ENCODE peak calls at places on chromosomes 5 and 9, in seven cellular contexts. X is breast epithelium; R is CD8-positive, alpha-beta T cell; Z is endothelial cell of umbilical vein; Q is keratinocyte; E is cardiac muscle cell; H is kidney. D is an unnamed sample. For H3K4me1, the result is how much of the 10 kb centered on the place peaks cover.

GRCh38 chr5:139848508-139849100 is 53.0 kb downstream of the PSD2 start:
- DNase-seq in H (peak), R (peak), Z (peak), X (no peak), Q (no peak), E (peak), D (no peak)

GRCh38 chr5:138180183-138180782 is 1.4 kb downstream of the KIF20A start:
- DNase-seq in H (no peak), X (no peak), E (peak), Q (peak), R (no peak), Z (peak), D (no peak)

GRCh38 chr9:23849379-23849778 is 23.3 kb upstream of the ELAVL2 start:
- DNase-seq in X (no peak), H (no peak), Z (no peak), E (no peak), R (no peak), Q (no peak), D (no peak)

GRCh38 chr5:180618830-180619562 is 27.7 kb upstream of the SCGB3A1 start:
- DNase-seq in Z (no peak), Q (no peak), X (no peak), R (peak), H (no peak), E (peak), D (no peak)

GRCh38 chr5:133944263-133945230 is 23.9 kb downstream of the C5orf15 start:
- DNase-seq in H (no peak), X (no peak), Q (no peak), Z (peak), R (peak), E (peak), D (no peak)

GRCh38 chr5:141681695-141682641 is at the start of gene ARAP3:
- DNase-seq in E (peak), Z (peak), R (no peak), H (peak), Q (no peak), X (peak), D (peak)

GRCh38 chr5:77337716-77338115 is 127.2 kb downstream of the PDE8B start:
- DNase-seq in X (no peak), R (no peak), Z (no peak), H (no peak), E (no peak), Q (no peak), D (no peak)

GRCh38 chr5:140351609-140352334 is 5.4 kb upstream of the HBEGF start:
- DNase-seq in Z (peak), Q (no peak), H (no peak), X (no peak), R (peak), E (peak), D (no peak)

GRCh38 chr5:69265931-69266330 is 31.2 kb downstream of the CDK7 start:
- DNase-seq in E (no peak), Z (no peak), R (no peak), Q (no peak), X (no peak), H (no peak), D (no peak)

GRCh38 chr5:97550818-97551217 is 367.8 kb upstream of the RIOK2 start:
- DNase-seq in Q (no peak), Z (no peak), E (no peak), H (no peak), R (no peak), X (no peak), D (no peak)

GRCh38 chr9:76369583-76369982 is 24.6 kb downstream of the RFK start:
- DNase-seq in X (peak), E (peak), Z (peak), Q (no peak), H (no peak), R (no peak), D (no peak)

GRCh38 chr5:12611132-12611531 is 706.9 kb upstream of the CTNND2 start:
- DNase-seq in R (no peak), X (no peak), Z (no peak), H (no peak), E (no peak), Q (no peak), D (no peak)

GRCh38 chr9:242461-243080 is 27.9 kb downstream of the DOCK8 start:
- DNase-seq in X (no peak), R (no peak), Z (no peak), H (no peak), E (no peak), Q (no peak), D (no peak)

GRCh38 chr9:116924462-116925110 is 237.5 kb downstream of the TRIM32 start:
- DNase-seq in Q (no peak), H (no peak), X (no peak), Z (no peak), E (no peak), R (no peak), D (no peak)

GRCh38 chr9:132498811-132499210 is 83.6 kb upstream of the BARHL1 start:
- DNase-seq in E (no peak), R (no peak), H (no peak), Q (no peak), Z (no peak), X (no peak), D (no peak)

GRCh38 chr5:171363846-171364245 is 23.8 kb upstream of the NPM1 start:
- DNase-seq in R (no peak), E (no peak), H (peak), Z (no peak), X (no peak), Q (no peak), D (no peak)

GRCh38 chr9:37466037-37466709 is 923 bp upstream of the ZBTB5 start:
- DNase-seq in Z (peak), X (peak), Q (no peak), E (peak), R (no peak), H (peak), D (no peak)

GRCh38 chr9:93206576-93207155 is 22.7 kb downstream of the WNK2 start:
- DNase-seq in R (no peak), Z (no peak), E (no peak), H (peak), Q (no peak), X (no peak), D (no peak)

GRCh38 chr9:75229605-75230332 is 141.5 kb downstream of the OSTF1 start:
- DNase-seq in R (no peak), Z (peak), H (peak), E (peak), X (peak), Q (peak), D (peak)

GRCh38 chr5:78805-79149 is 13.2 kb upstream of the PLEKHG4B start:
- DNase-seq in Q (no peak), H (no peak), Z (no peak), R (no peak), X (no peak), E (no peak), D (no peak)
- TF ChIP-seq CTCF in Q (no peak), H (no peak), Z (no peak), R (no peak), X (no peak), E (no peak), D (no peak)

DNA sequence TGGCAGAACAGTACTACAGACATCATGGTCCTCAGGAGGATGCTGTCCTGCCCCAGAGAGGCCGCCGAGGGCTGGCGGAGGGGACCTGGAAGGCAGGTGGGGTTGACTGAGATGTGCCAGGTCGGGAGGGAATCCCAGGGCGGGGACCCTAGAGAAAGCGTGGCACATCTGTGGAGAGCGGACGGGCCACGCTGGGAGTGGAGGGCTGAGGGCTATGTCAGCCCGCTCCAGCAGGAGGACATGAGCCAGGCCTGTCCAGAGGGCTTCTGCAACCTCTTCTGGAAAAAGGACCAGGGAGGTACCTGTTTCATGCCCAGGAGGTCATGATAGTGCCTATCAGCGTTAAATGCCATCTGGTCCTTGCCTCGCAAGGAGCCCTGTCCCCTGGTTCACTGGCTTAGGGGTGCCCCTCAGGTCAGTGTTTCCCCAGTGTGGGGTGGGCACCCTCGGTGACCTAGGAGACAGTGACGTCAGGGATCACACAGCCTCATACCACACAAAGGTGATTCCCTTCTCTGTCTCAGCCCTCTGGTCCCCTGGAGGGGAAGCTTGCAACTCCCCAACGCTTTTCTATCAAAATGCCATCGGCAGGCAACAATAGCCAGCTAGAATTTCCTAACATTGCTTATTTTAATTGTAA is 103.6 kb upstream of the IER5L start:
- DNase-seq in E (no peak), X (peak), H (peak), R (no peak), Z (no peak), Q (no peak), D (no peak)
- H3K4me3 ChIP-seq in E (no peak), X (no peak), H (no peak), R (no peak), Z (no peak), Q (no peak), D (no peak)

GRCh38 chr5:67190443-67190842 is 6.2 kb downstream of the CD180 start:
- DNase-seq in E (no peak), X (no peak), R (no peak), Q (no peak), H (no peak), Z (no peak), D (no peak)
- H3K4me1 ChIP-seq in E (under half), X (under half), R (under half), Q (under half), H (under half), Z (under half), D (under half)

GRCh38 chr9:82582693-82583092 is 480.2 kb downstream of the RASEF start:
- DNase-seq in R (no peak), H (no peak), Z (no peak), X (no peak), E (no peak), Q (no peak), D (no peak)
- TF ChIP-seq CTCF in R (no peak), H (no peak), Z (no peak), X (no peak), E (no peak), Q (no peak), D (no peak)

DNA sequence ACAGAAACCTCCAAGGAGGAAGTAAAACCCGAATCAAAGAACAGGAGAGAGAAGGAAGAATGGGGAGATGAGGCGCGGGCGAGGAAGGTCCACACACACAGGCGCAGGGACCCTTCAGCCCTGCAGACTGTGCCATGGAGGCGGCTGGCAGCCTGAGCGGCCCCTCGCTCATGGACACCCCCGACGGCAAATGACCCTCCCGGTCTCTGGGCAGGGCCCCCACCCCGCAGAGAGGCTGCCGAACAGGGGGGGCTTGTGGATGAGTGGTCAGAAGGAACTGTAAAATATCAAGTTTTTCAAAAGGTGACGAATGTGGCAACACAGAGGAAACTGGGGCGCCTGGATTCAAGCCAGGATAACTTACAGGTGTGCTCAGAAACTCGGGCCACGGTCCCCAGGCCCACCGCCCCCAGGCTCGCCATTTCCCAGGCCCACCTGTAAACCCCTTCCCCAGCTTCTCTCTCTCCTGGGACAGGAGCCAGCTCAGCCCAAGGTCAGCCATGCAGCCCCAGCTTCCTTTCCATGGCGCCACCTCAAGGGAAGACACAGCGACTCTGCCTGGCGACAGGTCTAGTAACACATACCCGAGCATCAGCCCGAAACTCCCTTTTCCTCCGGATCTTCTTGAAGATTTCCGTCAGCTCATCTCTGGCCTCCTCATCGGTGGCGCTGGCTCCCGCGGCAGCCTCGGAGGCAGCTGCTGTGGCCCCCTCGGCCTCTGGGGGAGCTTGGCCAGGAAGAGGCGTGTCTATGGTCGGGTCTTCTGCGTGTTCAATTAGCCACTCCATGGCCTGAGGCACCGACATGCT is 16.5 kb downstream of the UBAC1 start:
- DNase-seq in R (no peak), H (peak), X (no peak), Q (no peak), Z (no peak), E (no peak), D (no peak)
- H3K4me3 ChIP-seq in R (no peak), H (no peak), X (no peak), Q (no peak), Z (no peak), E (no peak), D (no peak)

D was measured in thoracic aorta.